ENCODE peak calls at places on chromosomes 12 and 14, in eight cellular contexts. One of them, this sample, is unnamed.

GRCh38 chr12:3071107-3071506 is 6.1 kb upstream of the TSPAN9 start:
- DNase-seq in pancreas: peak; percentile 34
- DNase-seq in neuronal stem cell: no peak
- DNase-seq in IMR-90: no peak
- DNase-seq in adrenal gland: no peak
- DNase-seq in right atrium auricular region: no peak
- DNase-seq in psoas muscle: no peak
- DNase-seq in lower lobe of right lung: no peak
- DNase-seq in this sample: no peak

GRCh38 chr12:44847888-44848770 is 28.0 kb downstream of the NELL2 start:
- DNase-seq in pancreas: no peak
- DNase-seq in neuronal stem cell: no peak
- DNase-seq in IMR-90: no peak
- DNase-seq in lower lobe of right lung: no peak
- DNase-seq in psoas muscle: no peak
- DNase-seq in adrenal gland: no peak
- DNase-seq in right atrium auricular region: no peak
- DNase-seq in this sample: no peak

GRCh38 chr12:132501189-132501940 is 11.4 kb downstream of the FBRSL1 start:
- DNase-seq in IMR-90: no peak
- DNase-seq in adrenal gland: no peak
- DNase-seq in right atrium auricular region: no peak
- DNase-seq in pancreas: no peak
- DNase-seq in lower lobe of right lung: no peak
- DNase-seq in neuronal stem cell: no peak
- DNase-seq in psoas muscle: no peak
- DNase-seq in this sample: no peak

GRCh38 chr14:71739273-71739990 is 192.8 kb upstream of the RGS6 start:
- DNase-seq in neuronal stem cell: no peak
- DNase-seq in IMR-90: peak; percentile 43
- DNase-seq in lower lobe of right lung: no peak
- DNase-seq in adrenal gland: no peak
- DNase-seq in pancreas: no peak
- DNase-seq in psoas muscle: no peak
- DNase-seq in right atrium auricular region: no peak
- DNase-seq in this sample: no peak

GRCh38 chr14:97346675-97347074 is 549.5 kb downstream of the VRK1 start:
- DNase-seq in IMR-90: no peak
- DNase-seq in lower lobe of right lung: no peak
- DNase-seq in pancreas: no peak
- DNase-seq in neuronal stem cell: no peak
- DNase-seq in psoas muscle: no peak
- DNase-seq in right atrium auricular region: no peak
- DNase-seq in adrenal gland: no peak
- DNase-seq in this sample: no peak

GRCh38 chr12:75345531-75345930 is 11.1 kb downstream of the GLIPR1L1 start:
- DNase-seq in pancreas: no peak
- DNase-seq in IMR-90: peak; percentile 28
- DNase-seq in lower lobe of right lung: no peak
- DNase-seq in adrenal gland: no peak
- DNase-seq in psoas muscle: no peak
- DNase-seq in right atrium auricular region: no peak
- DNase-seq in neuronal stem cell: no peak
- DNase-seq in this sample: no peak

GRCh38 chr14:49769171-49769570 is 1.2 kb downstream of the KLHDC2 start:
- DNase-seq in right atrium auricular region: no peak
- DNase-seq in lower lobe of right lung: no peak
- DNase-seq in pancreas: no peak
- DNase-seq in IMR-90: peak; percentile 52
- DNase-seq in psoas muscle: no peak
- DNase-seq in adrenal gland: no peak
- DNase-seq in neuronal stem cell: no peak
- DNase-seq in this sample: no peak

GRCh38 chr14:54567634-54568561 is 970 bp downstream of the SAMD4A start:
- DNase-seq in psoas muscle: peak; percentile 72
- DNase-seq in right atrium auricular region: no peak
- DNase-seq in pancreas: peak; percentile 39
- DNase-seq in neuronal stem cell: peak; percentile 44
- DNase-seq in adrenal gland: peak; percentile 65
- DNase-seq in lower lobe of right lung: peak; percentile 69
- DNase-seq in IMR-90: no peak
- DNase-seq in this sample: peak; percentile 62

GRCh38 chr12:39638178-39638577 is 18.6 kb upstream of the ABCD2 start:
- DNase-seq in neuronal stem cell: no peak
- DNase-seq in adrenal gland: peak; percentile 5
- DNase-seq in IMR-90: no peak
- DNase-seq in lower lobe of right lung: no peak
- DNase-seq in psoas muscle: no peak
- DNase-seq in right atrium auricular region: no peak
- DNase-seq in pancreas: no peak
- DNase-seq in this sample: no peak

GRCh38 chr14:24416254-24416931 is 13.1 kb downstream of the CBLN3 start:
- DNase-seq in IMR-90: no peak
- DNase-seq in lower lobe of right lung: no peak
- DNase-seq in right atrium auricular region: no peak
- DNase-seq in pancreas: no peak
- DNase-seq in neuronal stem cell: no peak
- DNase-seq in adrenal gland: no peak
- DNase-seq in psoas muscle: no peak
- DNase-seq in this sample: peak; percentile 50

GRCh38 chr12:117580718-117581062 is 219.3 kb upstream of the NOS1 start:
- DNase-seq in right atrium auricular region: no peak
- DNase-seq in adrenal gland: peak; percentile 7
- DNase-seq in lower lobe of right lung: no peak
- DNase-seq in neuronal stem cell: peak; percentile 66
- DNase-seq in IMR-90: no peak
- DNase-seq in psoas muscle: peak; percentile 85
- DNase-seq in pancreas: no peak
- DNase-seq in this sample: peak; percentile 83

GRCh38 chr12:42474391-42474790 is 115.2 kb downstream of the PRICKLE1 start:
- DNase-seq in right atrium auricular region: no peak
- DNase-seq in psoas muscle: no peak
- DNase-seq in IMR-90: peak; percentile 82
- DNase-seq in lower lobe of right lung: no peak
- DNase-seq in neuronal stem cell: no peak
- DNase-seq in adrenal gland: no peak
- DNase-seq in pancreas: no peak
- DNase-seq in this sample: no peak

DNA sequence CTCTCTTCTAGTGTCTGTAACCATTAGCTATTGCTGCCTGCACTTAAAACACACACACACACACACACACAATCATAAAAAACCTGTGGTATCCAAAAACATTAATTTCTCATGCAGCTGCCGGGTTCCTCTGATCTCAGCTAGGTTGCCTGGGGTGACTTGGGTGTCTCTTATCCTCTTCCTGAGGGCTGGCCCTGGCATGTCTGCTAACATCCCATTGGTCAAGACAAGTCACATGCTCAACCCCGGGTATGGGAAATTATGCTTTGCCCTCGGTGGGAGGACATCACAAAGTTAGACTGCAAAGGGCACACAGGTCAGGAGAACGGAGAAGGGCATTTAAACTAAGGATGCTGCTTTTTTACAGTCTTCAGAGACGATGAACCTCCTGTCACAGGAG is 55.7 kb downstream of the TRPV4 start:
- DNase-seq in adrenal gland: peak; percentile 55
- DNase-seq in IMR-90: peak; percentile 10
- DNase-seq in lower lobe of right lung: peak; percentile 30
- DNase-seq in pancreas: no peak
- DNase-seq in neuronal stem cell: no peak
- DNase-seq in psoas muscle: peak; percentile 3
- DNase-seq in right atrium auricular region: no peak
- DNase-seq in this sample: peak; percentile 73
- H3K4me3 ChIP-seq in adrenal gland: no peak overlapping the region
- H3K4me3 ChIP-seq in IMR-90: no peak overlapping the region
- H3K4me3 ChIP-seq in lower lobe of right lung: no peak overlapping the region
- H3K4me3 ChIP-seq in pancreas: no peak overlapping the region
- H3K4me3 ChIP-seq in neuronal stem cell: peak overlapping the region; percentile 28
- H3K4me3 ChIP-seq in psoas muscle: no peak overlapping the region
- H3K4me3 ChIP-seq in right atrium auricular region: no peak overlapping the region
- H3K4me3 ChIP-seq in this sample: peak overlapping the region; percentile 13

DNA sequence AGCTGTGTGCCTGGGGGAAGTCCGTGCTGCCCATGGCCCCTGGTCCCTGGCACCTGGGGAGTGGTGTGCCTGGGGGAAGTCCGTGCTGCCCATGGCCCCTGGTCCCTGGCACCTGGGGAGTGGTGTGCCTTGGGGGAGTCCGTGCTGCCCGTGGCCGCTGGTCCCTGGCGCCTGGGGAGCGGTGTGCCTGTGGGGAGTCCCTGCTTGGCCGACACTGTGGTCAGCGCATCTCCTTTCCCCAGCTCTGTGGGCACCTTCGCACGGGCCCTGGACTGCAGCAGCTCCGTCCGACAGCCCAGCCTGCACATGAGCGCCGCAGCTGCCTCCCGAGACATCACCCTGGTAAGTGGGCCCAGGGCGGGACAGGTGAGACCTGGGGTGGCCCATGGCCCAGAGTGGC is 14.5 kb upstream of the CRIP2 start:
- DNase-seq in psoas muscle: no peak
- DNase-seq in IMR-90: no peak
- DNase-seq in neuronal stem cell: no peak
- DNase-seq in pancreas: no peak
- DNase-seq in right atrium auricular region: no peak
- DNase-seq in lower lobe of right lung: no peak
- DNase-seq in adrenal gland: no peak
- DNase-seq in this sample: no peak
- H3K4me1 ChIP-seq in psoas muscle: peaks cover under 1% of the 10 kb centered on the region
- H3K4me1 ChIP-seq in IMR-90: no peaks in the 10 kb centered on the region
- H3K4me1 ChIP-seq in neuronal stem cell: peaks cover 5% of the 10 kb centered on the region
- H3K4me1 ChIP-seq in pancreas: no peaks in the 10 kb centered on the region
- H3K4me1 ChIP-seq in right atrium auricular region: no peaks in the 10 kb centered on the region
- H3K4me1 ChIP-seq in lower lobe of right lung: no peaks in the 10 kb centered on the region
- H3K4me1 ChIP-seq in adrenal gland: no peaks in the 10 kb centered on the region
- H3K4me1 ChIP-seq in this sample: no peaks in the 10 kb centered on the region

DNA sequence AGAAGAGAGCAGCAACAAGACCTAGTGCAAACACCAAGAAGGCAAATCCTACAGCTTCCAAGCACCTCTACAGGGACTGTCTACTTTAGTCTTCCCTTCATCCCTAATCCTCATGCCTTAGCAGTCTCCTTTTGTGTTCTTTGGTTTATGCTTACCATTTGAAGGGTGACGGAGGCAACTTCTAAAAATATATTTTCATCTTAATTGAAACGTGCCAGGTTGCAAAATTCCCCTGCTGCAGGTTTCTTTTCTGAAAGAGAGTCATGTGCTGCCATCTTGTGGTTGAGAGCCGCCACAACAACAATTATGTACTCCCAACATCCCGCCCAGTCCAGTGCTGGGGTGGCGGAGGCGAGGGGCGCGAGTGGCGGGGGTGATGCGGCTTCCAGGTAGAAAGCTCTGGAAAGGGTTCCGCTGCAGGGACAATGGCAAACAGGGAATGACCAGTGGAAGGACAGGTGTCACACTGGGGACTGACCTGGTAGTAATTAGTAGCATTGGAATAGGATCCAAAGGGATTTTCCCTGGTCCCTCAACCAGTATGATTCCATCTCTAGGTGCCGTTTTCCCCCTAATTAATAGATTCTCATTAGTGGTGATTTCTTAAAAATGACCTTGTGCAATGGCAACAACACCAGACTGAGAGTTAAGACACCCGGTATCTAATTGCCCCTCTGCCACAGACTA is 80.3 kb upstream of the GNG2 start:
- DNase-seq in adrenal gland: peak; percentile 83
- DNase-seq in right atrium auricular region: peak; percentile 85
- DNase-seq in pancreas: peak; percentile 38
- DNase-seq in neuronal stem cell: peak; percentile 76
- DNase-seq in IMR-90: peak; percentile 59
- DNase-seq in lower lobe of right lung: peak; percentile 66
- DNase-seq in psoas muscle: peak; percentile 81
- DNase-seq in this sample: peak; percentile 76
- H3K4me3 ChIP-seq in adrenal gland: no peak overlapping the region
- H3K4me3 ChIP-seq in right atrium auricular region: no peak overlapping the region
- H3K4me3 ChIP-seq in pancreas: no peak overlapping the region
- H3K4me3 ChIP-seq in neuronal stem cell: no peak overlapping the region
- H3K4me3 ChIP-seq in IMR-90: no peak overlapping the region
- H3K4me3 ChIP-seq in lower lobe of right lung: no peak overlapping the region
- H3K4me3 ChIP-seq in psoas muscle: no peak overlapping the region
- H3K4me3 ChIP-seq in this sample: peak overlapping the region; percentile 35

GRCh38 chr12:112000806-112001205 is 12.2 kb downstream of the TMEM116 start:
- DNase-seq in lower lobe of right lung: no peak
- DNase-seq in adrenal gland: no peak
- DNase-seq in psoas muscle: no peak
- DNase-seq in neuronal stem cell: no peak
- DNase-seq in IMR-90: no peak
- DNase-seq in pancreas: no peak
- DNase-seq in right atrium auricular region: no peak
- DNase-seq in this sample: no peak

GRCh38 chr12:112005419-112006395 is 7.3 kb downstream of the TMEM116 start:
- DNase-seq in pancreas: no peak
- DNase-seq in neuronal stem cell: no peak
- DNase-seq in psoas muscle: no peak
- DNase-seq in lower lobe of right lung: peak; percentile 63
- DNase-seq in right atrium auricular region: no peak
- DNase-seq in IMR-90: peak; percentile 46
- DNase-seq in adrenal gland: peak; percentile 52
- DNase-seq in this sample: no peak

GRCh38 chr12:112004041-112004440 is 8.9 kb downstream of the TMEM116 start:
- DNase-seq in pancreas: no peak
- DNase-seq in adrenal gland: no peak
- DNase-seq in right atrium auricular region: no peak
- DNase-seq in psoas muscle: no peak
- DNase-seq in lower lobe of right lung: no peak
- DNase-seq in neuronal stem cell: no peak
- DNase-seq in IMR-90: no peak
- DNase-seq in this sample: no peak

GRCh38 chr12:111998015-111998414 is 14.9 kb downstream of the TMEM116 start:
- DNase-seq in psoas muscle: no peak
- DNase-seq in right atrium auricular region: no peak
- DNase-seq in pancreas: no peak
- DNase-seq in lower lobe of right lung: no peak
- DNase-seq in adrenal gland: no peak
- DNase-seq in IMR-90: no peak
- DNase-seq in neuronal stem cell: no peak
- DNase-seq in this sample: no peak

DNA sequence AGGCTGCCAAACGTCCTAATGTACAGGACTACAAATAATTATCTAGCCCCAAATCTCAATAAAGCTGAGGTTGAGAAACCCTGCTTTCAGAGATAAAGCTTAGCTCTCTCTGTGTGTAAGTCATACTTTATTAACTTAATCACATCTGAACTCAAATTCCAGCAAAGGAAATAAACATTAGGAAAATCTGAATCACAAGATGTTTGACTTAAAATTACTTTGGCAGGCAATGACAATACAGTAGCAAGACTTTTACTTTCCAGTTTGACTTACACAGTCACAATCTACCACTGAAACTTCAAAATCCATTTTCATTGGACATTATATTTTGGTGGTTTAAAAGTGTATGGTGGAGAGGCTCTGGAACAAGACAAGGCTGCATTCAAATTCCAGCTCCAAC is 11.4 kb downstream of the TMEM116 start:
- DNase-seq in IMR-90: peak; percentile 75
- DNase-seq in lower lobe of right lung: no peak
- DNase-seq in pancreas: no peak
- DNase-seq in neuronal stem cell: no peak
- DNase-seq in psoas muscle: no peak
- DNase-seq in right atrium auricular region: no peak
- DNase-seq in adrenal gland: no peak
- DNase-seq in this sample: no peak
- H3K4me1 ChIP-seq in IMR-90: peaks cover 7% of the 10 kb centered on the region
- H3K4me1 ChIP-seq in lower lobe of right lung: peaks cover 12% of the 10 kb centered on the region
- H3K4me1 ChIP-seq in pancreas: no peaks in the 10 kb centered on the region
- H3K4me1 ChIP-seq in neuronal stem cell: no peaks in the 10 kb centered on the region
- H3K4me1 ChIP-seq in psoas muscle: peaks cover 9% of the 10 kb centered on the region
- H3K4me1 ChIP-seq in right atrium auricular region: no peaks in the 10 kb centered on the region
- H3K4me1 ChIP-seq in adrenal gland: peaks cover 28% of the 10 kb centered on the region
- H3K4me1 ChIP-seq in this sample: no peaks in the 10 kb centered on the region